ENCODE peak calls at places on chromosomes 3 and 15, in five cellular contexts. Q is tibial artery, P is mesothelial cell of epicardium, H is K562, O is NCI-H2081. V is an unnamed sample.

GRCh38 chr3:197463279-197463678 is 92.5 kb downstream of the BDH1 start:
- DNase-seq in Q (no peak), O (no peak), P (no peak), H (no peak), V (no peak)

GRCh38 chr15:86855307-86855706 is 775.6 kb downstream of the AGBL1 start:
- DNase-seq in H (no peak), Q (no peak), P (no peak), O (no peak), V (no peak)

GRCh38 chr15:88489321-88489720 is 21.8 kb downstream of the MRPS11 start:
- DNase-seq in O (no peak), H (no peak), Q (no peak), P (no peak), V (no peak)

GRCh38 chr15:41607033-41607432 is 48.0 kb downstream of the TYRO3 start:
- DNase-seq in Q (no peak), P (no peak), O (no peak), H (no peak), V (no peak)

GRCh38 chr15:64630403-64631107 is 144.8 kb downstream of the RBPMS2 start:
- DNase-seq in Q (no peak), P (no peak), O (no peak), H (no peak), V (no peak)

GRCh38 chr15:94912760-94913159 is 681.4 kb downstream of the MCTP2 start:
- DNase-seq in H (no peak), P (no peak), O (no peak), Q (no peak), V (no peak)

GRCh38 chr3:173138031-173138430 is 3.0 kb downstream of the SPATA16 start:
- DNase-seq in H (no peak), O (no peak), P (no peak), Q (no peak), V (no peak)

GRCh38 chr3:158711886-158712285 is 20.4 kb downstream of the RARRES1 start:
- DNase-seq in O (no peak), Q (no peak), H (no peak), P (no peak), V (no peak)

GRCh38 chr15:63244976-63245645 is 32.3 kb upstream of the APH1B start:
- DNase-seq in Q (no peak), P (no peak), O (no peak), H (no peak), V (no peak)

GRCh38 chr15:65885668-65886218 is 16.5 kb downstream of the RAB11A start:
- DNase-seq in Q (no peak), O (no peak), H (no peak), P (no peak), V (no peak)

GRCh38 chr15:84669726-84670125 is 11.7 kb upstream of the NMB start:
- DNase-seq in H (no peak), P (no peak), Q (no peak), O (no peak), V (no peak)

GRCh38 chr15:25933456-25934158 is 70.5 kb upstream of the ATP10A start:
- DNase-seq in H (no peak), Q (peak; percentile 69), P (no peak), O (peak; percentile 10), V (peak; percentile 60)

GRCh38 chr15:90315276-90315982 is 36.7 kb upstream of the ZNF774 start:
- DNase-seq in O (no peak), Q (peak; percentile 91), P (no peak), H (no peak), V (no peak)

GRCh38 chr3:14404396-14405119 is 2.2 kb downstream of the SLC6A6 start:
- DNase-seq in H (no peak), Q (no peak), O (no peak), P (no peak), V (peak; percentile 52)

GRCh38 chr15:40108061-40108854 is 421 bp downstream of the BMF start:
- DNase-seq in H (no peak), O (peak; percentile 18), P (no peak), Q (peak; percentile 79), V (peak; percentile 25)

GRCh38 chr15:31214864-31215489 is 111.7 kb upstream of the KLF13 start:
- DNase-seq in O (no peak), H (no peak), Q (peak; percentile 74), P (no peak), V (no peak)

GRCh38 chr15:75307778-75308390 is 25.2 kb downstream of the GOLGA6D start:
- DNase-seq in H (peak; percentile 68), O (no peak), P (no peak), Q (no peak), V (peak; percentile 42)

GRCh38 chr15:88636039-88636438 is 2.8 kb upstream of the ISG20 start:
- DNase-seq in O (no peak), H (no peak), P (no peak), Q (no peak), V (no peak)

GRCh38 chr3:65508743-65509422 is 529.8 kb downstream of the MAGI1 start:
- DNase-seq in Q (no peak), P (no peak), H (no peak), O (no peak), V (no peak)

GRCh38 chr3:4633078-4634004 is 140.2 kb downstream of the ITPR1 start:
- DNase-seq in H (peak; percentile 32), O (peak; percentile 16), P (no peak), Q (no peak), V (peak; percentile 58)

GRCh38 chr3:157498374-157498773 is 4.8 kb downstream of the VEPH1 start:
- DNase-seq in Q (no peak), P (no peak), H (no peak), O (no peak), V (no peak)

GRCh38 chr3:31523543-31523942 is 9.2 kb upstream of the STT3B start:
- DNase-seq in H (no peak), P (no peak), Q (no peak), O (no peak), V (no peak)

GRCh38 chr15:31278056-31278445 is 48.6 kb upstream of the KLF13 start:
- DNase-seq in O (no peak), Q (no peak), H (no peak), P (no peak), V (no peak)

GRCh38 chr3:53074366-53074696 is 28.5 kb upstream of the SFMBT1 start:
- DNase-seq in H (no peak), O (no peak), P (no peak), Q (no peak), V (no peak)

GRCh38 chr3:73718326-73719110 is 93.8 kb upstream of the PDZRN3 start:
- DNase-seq in P (no peak), Q (no peak), H (no peak), O (no peak), V (no peak)

GRCh38 chr3:27560484-27561056 is 76.4 kb upstream of the SLC4A7 start:
- DNase-seq in H (no peak), O (no peak), P (no peak), Q (no peak), V (no peak)

GRCh38 chr3:69182588-69183299 is 60.3 kb upstream of the LMOD3 start:
- DNase-seq in O (no peak), Q (no peak), P (no peak), H (no peak), V (no peak)

GRCh38 chr15:89772933-89773583 is 3.1 kb upstream of the MESP2 start:
- DNase-seq in Q (no peak), O (peak; percentile 9), H (peak; percentile 52), P (no peak), V (no peak)

GRCh38 chr3:179672918-179673317 is 20.1 kb downstream of the USP13 start:
- DNase-seq in P (no peak), H (no peak), Q (no peak), O (no peak), V (no peak)

GRCh38 chr3:132180337-132180791 is 136.8 kb upstream of the ACP3 start:
- DNase-seq in O (peak; percentile 76), Q (no peak), H (no peak), P (no peak), V (no peak)

GRCh38 chr15:90006217-90007088 is 5.3 kb downstream of the ZNF710 start:
- DNase-seq in H (no peak), Q (no peak), P (no peak), O (peak; percentile 37), V (no peak)

GRCh38 chr15:38069001-38069400 is 134.6 kb downstream of the TMCO5A start:
- DNase-seq in O (peak; percentile 74), Q (no peak), P (no peak), H (no peak), V (no peak)

GRCh38 chr3:141405581-141405980 is 37.3 kb downstream of the ZBTB38 start:
- DNase-seq in Q (no peak), O (no peak), H (no peak), P (no peak), V (no peak)

GRCh38 chr3:155963557-155963956 is 93.1 kb downstream of the GMPS start:
- DNase-seq in H (no peak), Q (no peak), O (no peak), P (no peak), V (no peak)